ENCODE peak calls at places on chromosome 19, in six cellular contexts. C is activated T-cell treated with anti-CD3 and anti-CD28 coated beads for 1 hour; E is stimulated activated CD4-positive, alpha-beta T cell treated with anti-CD3 and anti-CD28 coated beads, Interleukin-2, amount 100 ng/mL, for 4 hours; N is stimulated activated naive CD4-positive, alpha-beta T cell treated with Interleukin-2 at 50 U/mL for 16 hours; G is HEK293T; X is T1000. F is an unnamed sample.

GRCh38 chr19:49592486-49593232 is 1.7 kb downstream of the PRR12 start:
- DNase-seq in N (no peak), G (no peak), C (no peak), E (no peak), X (no peak), F (no peak)

GRCh38 chr19:45972081-45972943 is 1.4 kb downstream of the NOVA2 start:
- DNase-seq in N (peak; percentile 31), E (peak; percentile 59), G (no peak), C (no peak), X (no peak), F (no peak)

GRCh38 chr19:8244442-8244841 is 35.3 kb downstream of the CERS4 start:
- DNase-seq in G (no peak), N (no peak), C (no peak), X (no peak), E (no peak), F (no peak)

GRCh38 chr19:16363133-16363851 is 38.7 kb downstream of the KLF2 start:
- DNase-seq in E (no peak), N (no peak), G (no peak), X (no peak), C (no peak), F (no peak)

GRCh38 chr19:873084-874019 is 13.9 kb downstream of the CFD start:
- DNase-seq in N (peak; percentile 71), G (peak; percentile 46), C (peak; percentile 64), E (peak; percentile 38), X (peak; percentile 86), F (peak; percentile 48)

GRCh38 chr19:38559428-38560401 is 58.0 kb downstream of the MAP4K1 start:
- DNase-seq in X (no peak), N (peak; percentile 28), G (no peak), E (no peak), C (no peak), F (peak; percentile 49)

GRCh38 chr19:43639507-43640423 is at the start of gene CADM4:
- DNase-seq in G (peak; percentile 72), N (peak; percentile 50), C (peak; percentile 36), E (peak; percentile 44), X (no peak), F (no peak)

GRCh38 chr19:49447485-49448431 is 3.9 kb downstream of the PIH1D1 start:
- DNase-seq in X (peak; percentile 14), E (no peak), N (no peak), G (no peak), C (no peak), F (no peak)

GRCh38 chr19:9075064-9075964 is 11.5 kb upstream of the OR1M1 start:
- DNase-seq in G (peak; percentile 42), C (no peak), X (peak; percentile 83), E (no peak), N (no peak), F (no peak)

GRCh38 chr19:40603071-40603718 is 2.0 kb downstream of the LTBP4 start:
- DNase-seq in G (no peak), E (no peak), N (no peak), C (no peak), X (no peak), F (no peak)

GRCh38 chr19:6611441-6611852 is 20.5 kb upstream of the CD70 start:
- DNase-seq in C (no peak), N (no peak), X (no peak), G (no peak), E (no peak), F (no peak)

GRCh38 chr19:39304701-39305571 is 8.7 kb downstream of the IFNL1 start:
- DNase-seq in X (no peak), N (no peak), C (no peak), G (no peak), E (no peak), F (no peak)

GRCh38 chr19:48629297-48629598 is 7.9 kb downstream of the DBP start:
- DNase-seq in N (no peak), X (no peak), C (no peak), G (no peak), E (no peak), F (no peak)

GRCh38 chr19:32909257-32909656 is 39.7 kb upstream of the SLC7A9 start:
- DNase-seq in C (no peak), E (no peak), N (no peak), X (no peak), G (no peak), F (no peak)

GRCh38 chr19:13902993-13903555 is 2.8 kb downstream of the BRME1 start:
- DNase-seq in G (no peak), C (no peak), E (no peak), X (no peak), N (peak; percentile 14), F (peak; percentile 26)

GRCh38 chr19:7783991-7784421 is 21.0 kb downstream of the CLEC4M start:
- DNase-seq in X (no peak), N (no peak), G (no peak), C (no peak), E (no peak), F (no peak)